ENCODE peak calls at places on chromosomes 3 and 15, in four cellular contexts. E is spleen, B is transverse colon, K is K562. A is an unnamed sample.

GRCh38 chr3:30399394-30400181 is 206.8 kb upstream of the TGFBR2 start:
- DNase-seq in E (no peak), B (no peak), K (no peak), A (no peak)

GRCh38 chr3:186461141-186461540 is 83.0 kb downstream of the CRYGS start:
- DNase-seq in E (no peak), B (no peak), K (peak; percentile 54), A (no peak)

GRCh38 chr3:46668591-46668990 is 24.9 kb downstream of the ALS2CL start:
- DNase-seq in E (peak; percentile 52), B (peak; percentile 5), K (no peak), A (peak; percentile 12)

GRCh38 chr3:151130437-151130836 is 45.0 kb downstream of the MED12L start:
- DNase-seq in E (no peak), B (no peak), K (no peak), A (no peak)

GRCh38 chr15:78175333-78175732 is 26.2 kb downstream of the IDH3A start:
- DNase-seq in E (no peak), B (no peak), K (no peak), A (no peak)

GRCh38 chr15:88656760-88657221 is 18.0 kb downstream of the ISG20 start:
- DNase-seq in E (peak; percentile 93), B (peak; percentile 74), K (no peak), A (peak; percentile 74)

GRCh38 chr15:66936115-66936863 is 129.1 kb upstream of the SMAD3 start:
- DNase-seq in E (no peak), B (no peak), K (no peak), A (no peak)

GRCh38 chr3:119469378-119470189 is 821 bp downstream of the POGLUT1 start:
- DNase-seq in E (no peak), B (no peak), K (no peak), A (no peak)

GRCh38 chr3:141686477-141687280 is 51.4 kb upstream of the RNF7 start:
- DNase-seq in E (peak; percentile 78), B (peak; percentile 50), K (no peak), A (no peak)

GRCh38 chr3:187567741-187568140 is 102.5 kb downstream of the SST start:
- DNase-seq in E (no peak), B (no peak), K (no peak), A (no peak)

GRCh38 chr3:144018776-144019175 is 47.2 kb downstream of the DIPK2A start:
- DNase-seq in E (no peak), B (no peak), K (no peak), A (no peak)

GRCh38 chr3:106326941-106327765 is 458.3 kb upstream of the CBLB start:
- DNase-seq in E (no peak), B (no peak), K (no peak), A (no peak)

GRCh38 chr3:152724270-152724669 is 110.7 kb upstream of the P2RY1 start:
- DNase-seq in E (no peak), B (no peak), K (no peak), A (no peak)

GRCh38 chr15:92845109-92845508 is 55.0 kb upstream of the CHD2 start:
- DNase-seq in E (no peak), B (no peak), K (peak; percentile 36), A (peak; percentile 23)

GRCh38 chr15:52295421-52295991 is at the start of gene MYO5C:
- DNase-seq in E (peak; percentile 88), B (peak; percentile 91), K (no peak), A (no peak)

GRCh38 chr15:72182673-72183072 is 14.9 kb downstream of the GRAMD2A start:
- DNase-seq in E (peak; percentile 5), B (no peak), K (no peak), A (no peak)

GRCh38 chr15:72184165-72184811 is 13.3 kb downstream of the GRAMD2A start:
- DNase-seq in E (peak; percentile 62), B (peak; percentile 33), K (no peak), A (no peak)

GRCh38 chr15:72182244-72182643 is 15.3 kb downstream of the GRAMD2A start:
- DNase-seq in E (no peak), B (no peak), K (no peak), A (no peak)

GRCh38 chr15:72180771-72181324 is 16.7 kb downstream of the GRAMD2A start:
- DNase-seq in E (peak; percentile 1), B (no peak), K (no peak), A (no peak)

DNA sequence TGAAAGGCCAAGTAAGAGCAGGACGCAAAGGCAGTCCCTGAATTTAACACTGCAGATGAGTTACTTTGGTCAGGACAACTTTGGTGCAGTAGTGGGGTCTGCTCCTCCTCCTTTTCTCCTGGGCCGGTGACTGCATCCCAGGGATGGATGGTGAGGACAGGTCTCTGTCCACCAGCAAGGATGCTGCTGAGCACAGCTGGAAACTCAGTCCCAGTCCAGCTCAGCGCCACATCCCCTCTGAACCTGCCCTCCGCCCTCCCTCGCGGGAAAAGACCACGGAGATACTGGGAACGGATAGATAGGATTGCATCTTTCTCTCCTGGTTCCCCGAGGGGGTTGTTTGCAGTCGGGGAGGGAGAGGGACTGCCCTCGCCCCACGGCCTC is 13.8 kb downstream of the GRAMD2A start:
- DNase-seq in E (peak; percentile 45), B (no peak), K (no peak), A (no peak)
- TF ChIP-seq POLR2A in E (no peak), B (no peak), K (no peak), A (no peak)

GRCh38 chr15:90647326-90647725 is 69.8 kb upstream of the BLM start:
- DNase-seq in E (no peak), B (no peak), K (no peak), A (no peak)
- TF ChIP-seq POLR2A in E (no peak), B (no peak), K (no peak), A (no peak)

GRCh38 chr3:10007126-10007782 is 19.0 kb upstream of the FANCD2 start:
- DNase-seq in E (no peak), B (no peak), K (no peak), A (no peak)

GRCh38 chr3:10010546-10011465 is 15.4 kb upstream of the FANCD2 start:
- DNase-seq in E (peak; percentile 99), B (peak; percentile 99), K (peak; percentile 96), A (peak; percentile 97)

GRCh38 chr3:10006048-10006761 is 19.6 kb upstream of the EMC3 start:
- DNase-seq in E (no peak), B (no peak), K (no peak), A (no peak)

GRCh38 chr3:10006762-10007090 is 19.5 kb upstream of the FANCD2 start:
- DNase-seq in E (no peak), B (no peak), K (no peak), A (no peak)

GRCh38 chr3:10008588-10009344 is 17.5 kb upstream of the FANCD2 start:
- DNase-seq in E (peak; percentile 98), B (peak; percentile 95), K (peak; percentile 92), A (peak; percentile 60)
- TF ChIP-seq POLR2A in E (no peak), B (peak; percentile 72), K (peak; percentile 55), A (no peak)

GRCh38 chr3:15637131-15637951 is 35.8 kb downstream of the BTD start:
- DNase-seq in E (no peak), B (no peak), K (no peak), A (no peak)
- TF ChIP-seq POLR2A in E (no peak), B (no peak), K (no peak), A (no peak)

GRCh38 chr15:44729394-44729913 is 6.9 kb upstream of the TRIM69 start:
- DNase-seq in E (peak; percentile 89), B (peak; percentile 63), K (no peak), A (no peak)
- TF ChIP-seq POLR2A in E (no peak), B (no peak), K (no peak), A (peak; percentile 69)

GRCh38 chr3:196504556-196504955 is 988 bp upstream of the RNF168 start:
- DNase-seq in E (no peak), B (no peak), K (no peak), A (no peak)

GRCh38 chr3:196499807-196500524 is 3.6 kb downstream of the RNF168 start:
- DNase-seq in E (no peak), B (no peak), K (peak; percentile 47), A (no peak)

GRCh38 chr3:196501316-196502064 is 2.1 kb downstream of the RNF168 start:
- DNase-seq in E (no peak), B (peak; percentile 12), K (peak; percentile 52), A (no peak)

GRCh38 chr3:196499061-196499460 is 4.5 kb downstream of the RNF168 start:
- DNase-seq in E (no peak), B (no peak), K (peak; percentile 40), A (no peak)

DNA sequence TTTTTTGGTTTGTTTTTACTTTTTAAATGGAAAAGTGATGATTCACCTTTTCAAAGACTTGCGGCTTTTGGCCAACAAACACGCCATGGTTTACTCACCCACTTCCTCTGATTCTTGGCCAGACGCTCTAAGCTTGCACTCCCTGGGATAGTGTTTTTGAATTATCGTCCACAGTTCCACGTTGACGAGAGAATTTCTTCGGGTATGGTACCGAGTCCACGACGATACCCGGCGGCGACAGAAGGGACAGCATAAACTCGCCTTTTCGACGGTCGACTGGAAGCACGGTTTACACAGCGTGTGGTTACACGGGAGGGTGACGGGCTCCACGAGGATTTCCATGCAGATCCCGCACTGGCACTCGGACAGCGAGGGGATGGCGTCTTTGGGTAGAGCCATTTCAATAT is 790 bp downstream of the RNF168 start:
- DNase-seq in E (peak; percentile 85), B (peak; percentile 57), K (peak; percentile 62), A (peak; percentile 14)
- TF ChIP-seq POLR2A in E (no peak), B (no peak), K (no peak), A (no peak)

GRCh38 chr15:45457641-45458539 is 64.7 kb downstream of the SLC30A4 start:
- DNase-seq in E (no peak), B (peak; percentile 79), K (peak; percentile 84), A (no peak)

GRCh38 chr15:45454825-45455224 is 67.7 kb downstream of the SLC30A4 start:
- DNase-seq in E (peak; percentile 92), B (peak; percentile 80), K (peak; percentile 20), A (peak; percentile 61)

GRCh38 chr15:45456212-45457106 is 66.1 kb downstream of the SLC30A4 start:
- DNase-seq in E (peak; percentile 83), B (peak; percentile 71), K (peak; percentile 81), A (no peak)

GRCh38 chr15:45458746-45459403 is 63.7 kb downstream of the SLC30A4 start:
- DNase-seq in E (peak; percentile 87), B (peak; percentile 84), K (peak; percentile 80), A (no peak)

DNA sequence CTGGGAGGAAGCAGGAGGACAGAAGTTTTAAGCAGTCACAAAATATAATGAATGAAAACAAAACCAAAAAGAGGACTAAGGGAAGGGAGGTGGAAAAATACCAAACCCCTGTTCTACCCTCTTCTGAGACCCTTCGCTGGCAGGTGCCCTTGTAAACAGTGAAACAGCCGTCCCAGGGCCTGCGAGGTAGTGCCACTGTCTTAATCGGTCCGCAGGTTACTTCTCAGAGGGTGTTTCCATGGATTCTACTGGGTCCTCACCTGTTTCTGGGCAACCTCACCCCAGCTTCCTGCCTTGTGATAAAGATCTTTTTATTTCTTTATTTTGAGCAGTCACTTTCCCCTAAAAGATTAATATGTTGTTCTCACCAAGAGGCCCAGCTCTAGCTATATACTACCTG is 65.3 kb downstream of the SLC30A4 start:
- DNase-seq in E (no peak), B (no peak), K (no peak), A (no peak)
- TF ChIP-seq POLR2A in E (no peak), B (no peak), K (no peak), A (no peak)